ENCODE peak calls at places on chromosome 1, in ten cellular contexts. One of them, this sample, is unnamed.

GRCh38 chr1:91546876-91547275 is 46.2 kb downstream of the CDC7 start:
- DNase-seq in fibroblast of the aortic adventitia: no peak
- DNase-seq in GM23338: peak; percentile 51
- DNase-seq in kidney epithelial cell: no peak
- DNase-seq in dorsolateral prefrontal cortex: no peak
- DNase-seq in endodermal cell: no peak
- DNase-seq in mucosa of descending colon: no peak
- DNase-seq in A549: peak; percentile 39
- DNase-seq in coronary artery: no peak
- DNase-seq in retinal pigment epithelial cell: no peak
- DNase-seq in this sample: no peak

GRCh38 chr1:39214998-39215873 is 10.7 kb downstream of the MACF1 start:
- DNase-seq in fibroblast of the aortic adventitia: no peak
- DNase-seq in kidney epithelial cell: no peak
- DNase-seq in coronary artery: no peak
- DNase-seq in A549: no peak
- DNase-seq in endodermal cell: peak; percentile 52
- DNase-seq in mucosa of descending colon: peak; percentile 38
- DNase-seq in retinal pigment epithelial cell: no peak
- DNase-seq in dorsolateral prefrontal cortex: no peak
- DNase-seq in GM23338: no peak
- DNase-seq in this sample: no peak

GRCh38 chr1:109776911-109777310 is 13.2 kb upstream of the EPS8L3 start:
- DNase-seq in coronary artery: peak; percentile 88
- DNase-seq in retinal pigment epithelial cell: no peak
- DNase-seq in fibroblast of the aortic adventitia: peak; percentile 87
- DNase-seq in endodermal cell: peak; percentile 94
- DNase-seq in dorsolateral prefrontal cortex: peak; percentile 87
- DNase-seq in GM23338: peak; percentile 90
- DNase-seq in A549: peak; percentile 83
- DNase-seq in kidney epithelial cell: no peak
- DNase-seq in mucosa of descending colon: peak; percentile 80
- DNase-seq in this sample: peak; percentile 86

GRCh38 chr1:234768569-234769283 is 158.7 kb upstream of the IRF2BP2 start:
- DNase-seq in coronary artery: no peak
- DNase-seq in kidney epithelial cell: no peak
- DNase-seq in endodermal cell: no peak
- DNase-seq in mucosa of descending colon: peak; percentile 68
- DNase-seq in retinal pigment epithelial cell: no peak
- DNase-seq in GM23338: no peak
- DNase-seq in A549: no peak
- DNase-seq in dorsolateral prefrontal cortex: no peak
- DNase-seq in fibroblast of the aortic adventitia: no peak
- DNase-seq in this sample: no peak

GRCh38 chr1:153968000-153968363 is 280 bp downstream of the CREB3L4 start:
- DNase-seq in coronary artery: no peak
- DNase-seq in dorsolateral prefrontal cortex: no peak
- DNase-seq in endodermal cell: peak; percentile 80
- DNase-seq in fibroblast of the aortic adventitia: no peak
- DNase-seq in A549: no peak
- DNase-seq in mucosa of descending colon: peak; percentile 82
- DNase-seq in retinal pigment epithelial cell: no peak
- DNase-seq in GM23338: peak; percentile 79
- DNase-seq in kidney epithelial cell: no peak
- DNase-seq in this sample: no peak

GRCh38 chr1:157429841-157430240 is 122.5 kb downstream of the FCRL5 start:
- DNase-seq in fibroblast of the aortic adventitia: peak; percentile 78
- DNase-seq in A549: no peak
- DNase-seq in GM23338: no peak
- DNase-seq in coronary artery: no peak
- DNase-seq in dorsolateral prefrontal cortex: no peak
- DNase-seq in mucosa of descending colon: no peak
- DNase-seq in endodermal cell: no peak
- DNase-seq in retinal pigment epithelial cell: no peak
- DNase-seq in kidney epithelial cell: no peak
- DNase-seq in this sample: peak; percentile 47

GRCh38 chr1:194813109-194813508 is 1626.7 kb upstream of the B3GALT2 start:
- DNase-seq in endodermal cell: no peak
- DNase-seq in GM23338: no peak
- DNase-seq in retinal pigment epithelial cell: no peak
- DNase-seq in A549: no peak
- DNase-seq in fibroblast of the aortic adventitia: no peak
- DNase-seq in kidney epithelial cell: no peak
- DNase-seq in dorsolateral prefrontal cortex: no peak
- DNase-seq in mucosa of descending colon: no peak
- DNase-seq in coronary artery: no peak
- DNase-seq in this sample: no peak

GRCh38 chr1:161220002-161220401 is 3.4 kb downstream of the APOA2 start:
- DNase-seq in GM23338: no peak
- DNase-seq in dorsolateral prefrontal cortex: no peak
- DNase-seq in kidney epithelial cell: no peak
- DNase-seq in A549: no peak
- DNase-seq in endodermal cell: no peak
- DNase-seq in retinal pigment epithelial cell: no peak
- DNase-seq in coronary artery: no peak
- DNase-seq in fibroblast of the aortic adventitia: no peak
- DNase-seq in mucosa of descending colon: no peak
- DNase-seq in this sample: no peak

GRCh38 chr1:50335914-50336313 is 87.3 kb downstream of the DMRTA2 start:
- DNase-seq in dorsolateral prefrontal cortex: no peak
- DNase-seq in kidney epithelial cell: no peak
- DNase-seq in GM23338: no peak
- DNase-seq in endodermal cell: no peak
- DNase-seq in retinal pigment epithelial cell: no peak
- DNase-seq in mucosa of descending colon: no peak
- DNase-seq in A549: no peak
- DNase-seq in fibroblast of the aortic adventitia: no peak
- DNase-seq in coronary artery: no peak
- DNase-seq in this sample: no peak

GRCh38 chr1:30757196-30757949 is at the start of gene LAPTM5:
- DNase-seq in kidney epithelial cell: no peak
- DNase-seq in mucosa of descending colon: peak; percentile 59
- DNase-seq in fibroblast of the aortic adventitia: peak; percentile 51
- DNase-seq in endodermal cell: no peak
- DNase-seq in A549: no peak
- DNase-seq in GM23338: no peak
- DNase-seq in dorsolateral prefrontal cortex: no peak
- DNase-seq in retinal pigment epithelial cell: no peak
- DNase-seq in coronary artery: no peak
- DNase-seq in this sample: peak; percentile 51

GRCh38 chr1:109762821-109763645 is 690 bp downstream of the EPS8L3 start:
- DNase-seq in coronary artery: peak; percentile 69
- DNase-seq in retinal pigment epithelial cell: peak; percentile 38
- DNase-seq in GM23338: no peak
- DNase-seq in endodermal cell: no peak
- DNase-seq in fibroblast of the aortic adventitia: peak; percentile 68
- DNase-seq in mucosa of descending colon: peak; percentile 68
- DNase-seq in dorsolateral prefrontal cortex: peak; percentile 5
- DNase-seq in kidney epithelial cell: no peak
- DNase-seq in A549: no peak
- DNase-seq in this sample: peak; percentile 89

GRCh38 chr1:53459321-53460175 is at the start of gene DMRTB1:
- DNase-seq in GM23338: peak; percentile 36
- DNase-seq in retinal pigment epithelial cell: no peak
- DNase-seq in A549: no peak
- DNase-seq in coronary artery: peak; percentile 61
- DNase-seq in endodermal cell: peak; percentile 47
- DNase-seq in kidney epithelial cell: no peak
- DNase-seq in mucosa of descending colon: no peak
- DNase-seq in fibroblast of the aortic adventitia: no peak
- DNase-seq in dorsolateral prefrontal cortex: no peak
- DNase-seq in this sample: no peak

GRCh38 chr1:110164951-110165350 is 14.7 kb downstream of the SLC6A17 start:
- DNase-seq in fibroblast of the aortic adventitia: no peak
- DNase-seq in mucosa of descending colon: no peak
- DNase-seq in dorsolateral prefrontal cortex: no peak
- DNase-seq in kidney epithelial cell: no peak
- DNase-seq in GM23338: no peak
- DNase-seq in A549: no peak
- DNase-seq in coronary artery: no peak
- DNase-seq in retinal pigment epithelial cell: no peak
- DNase-seq in endodermal cell: no peak
- DNase-seq in this sample: no peak

GRCh38 chr1:18413906-18414305 is 66.8 kb upstream of the KLHDC7A start:
- DNase-seq in endodermal cell: peak; percentile 61
- DNase-seq in fibroblast of the aortic adventitia: no peak
- DNase-seq in A549: no peak
- DNase-seq in coronary artery: no peak
- DNase-seq in mucosa of descending colon: peak; percentile 77
- DNase-seq in retinal pigment epithelial cell: no peak
- DNase-seq in GM23338: no peak
- DNase-seq in dorsolateral prefrontal cortex: no peak
- DNase-seq in kidney epithelial cell: no peak
- DNase-seq in this sample: no peak

GRCh38 chr1:54001620-54002019 is 16.4 kb downstream of the LDLRAD1 start:
- DNase-seq in endodermal cell: peak; percentile 33
- DNase-seq in fibroblast of the aortic adventitia: no peak
- DNase-seq in mucosa of descending colon: no peak
- DNase-seq in retinal pigment epithelial cell: no peak
- DNase-seq in coronary artery: no peak
- DNase-seq in GM23338: no peak
- DNase-seq in kidney epithelial cell: no peak
- DNase-seq in dorsolateral prefrontal cortex: no peak
- DNase-seq in A549: no peak
- DNase-seq in this sample: no peak

GRCh38 chr1:29310616-29311180 is 74.4 kb downstream of the PTPRU start:
- DNase-seq in A549: no peak
- DNase-seq in mucosa of descending colon: no peak
- DNase-seq in kidney epithelial cell: no peak
- DNase-seq in retinal pigment epithelial cell: no peak
- DNase-seq in fibroblast of the aortic adventitia: no peak
- DNase-seq in endodermal cell: no peak
- DNase-seq in dorsolateral prefrontal cortex: no peak
- DNase-seq in coronary artery: no peak
- DNase-seq in GM23338: no peak
- DNase-seq in this sample: no peak

GRCh38 chr1:243582321-243582720 is 267.7 kb downstream of the AKT3 start:
- DNase-seq in coronary artery: no peak
- DNase-seq in fibroblast of the aortic adventitia: peak; percentile 70
- DNase-seq in GM23338: no peak
- DNase-seq in retinal pigment epithelial cell: no peak
- DNase-seq in kidney epithelial cell: no peak
- DNase-seq in mucosa of descending colon: no peak
- DNase-seq in endodermal cell: no peak
- DNase-seq in dorsolateral prefrontal cortex: no peak
- DNase-seq in A549: peak; percentile 43
- DNase-seq in this sample: peak; percentile 85

GRCh38 chr1:43241352-43241953 is 28.3 kb upstream of the TMEM125 start:
- DNase-seq in fibroblast of the aortic adventitia: peak; percentile 37
- DNase-seq in retinal pigment epithelial cell: peak; percentile 60
- DNase-seq in coronary artery: no peak
- DNase-seq in mucosa of descending colon: no peak
- DNase-seq in kidney epithelial cell: peak; percentile 57
- DNase-seq in dorsolateral prefrontal cortex: no peak
- DNase-seq in GM23338: no peak
- DNase-seq in A549: no peak
- DNase-seq in endodermal cell: no peak
- DNase-seq in this sample: peak; percentile 37

GRCh38 chr1:228778946-228779345 is 43.7 kb downstream of the RHOU start:
- DNase-seq in GM23338: no peak
- DNase-seq in mucosa of descending colon: no peak
- DNase-seq in dorsolateral prefrontal cortex: no peak
- DNase-seq in retinal pigment epithelial cell: no peak
- DNase-seq in fibroblast of the aortic adventitia: no peak
- DNase-seq in kidney epithelial cell: no peak
- DNase-seq in A549: no peak
- DNase-seq in endodermal cell: no peak
- DNase-seq in coronary artery: no peak
- DNase-seq in this sample: no peak

GRCh38 chr1:10612446-10613160 is 137.9 kb downstream of the PEX14 start:
- DNase-seq in dorsolateral prefrontal cortex: no peak
- DNase-seq in retinal pigment epithelial cell: no peak
- DNase-seq in coronary artery: peak; percentile 49
- DNase-seq in mucosa of descending colon: no peak
- DNase-seq in A549: no peak
- DNase-seq in fibroblast of the aortic adventitia: no peak
- DNase-seq in endodermal cell: peak; percentile 38
- DNase-seq in kidney epithelial cell: no peak
- DNase-seq in GM23338: no peak
- DNase-seq in this sample: no peak

GRCh38 chr1:178093958-178094751 is at the start of gene RASAL2:
- DNase-seq in GM23338: peak; percentile 90
- DNase-seq in mucosa of descending colon: peak; percentile 66
- DNase-seq in kidney epithelial cell: no peak
- DNase-seq in retinal pigment epithelial cell: peak; percentile 15
- DNase-seq in dorsolateral prefrontal cortex: peak; percentile 42
- DNase-seq in endodermal cell: peak; percentile 92
- DNase-seq in coronary artery: peak; percentile 81
- DNase-seq in fibroblast of the aortic adventitia: peak; percentile 43
- DNase-seq in A549: peak; percentile 76
- DNase-seq in this sample: peak; percentile 67

GRCh38 chr1:163701783-163702182 is 380.0 kb downstream of the NUF2 start:
- DNase-seq in endodermal cell: no peak
- DNase-seq in mucosa of descending colon: no peak
- DNase-seq in dorsolateral prefrontal cortex: no peak
- DNase-seq in kidney epithelial cell: no peak
- DNase-seq in fibroblast of the aortic adventitia: no peak
- DNase-seq in GM23338: no peak
- DNase-seq in retinal pigment epithelial cell: no peak
- DNase-seq in A549: no peak
- DNase-seq in coronary artery: no peak
- DNase-seq in this sample: no peak
- TF ChIP-seq CTCF in endodermal cell: no peak
- TF ChIP-seq CTCF in mucosa of descending colon: no peak
- TF ChIP-seq CTCF in dorsolateral prefrontal cortex: no peak
- TF ChIP-seq CTCF in kidney epithelial cell: no peak
- TF ChIP-seq CTCF in fibroblast of the aortic adventitia: no peak
- TF ChIP-seq CTCF in GM23338: peak; percentile 35
- TF ChIP-seq CTCF in retinal pigment epithelial cell: no peak
- TF ChIP-seq CTCF in A549: no peak
- TF ChIP-seq CTCF in coronary artery: no peak
- TF ChIP-seq CTCF in this sample: no peak

GRCh38 chr1:113394043-113394862 is 3.9 kb downstream of the MAGI3 start:
- DNase-seq in GM23338: no peak
- DNase-seq in A549: no peak
- DNase-seq in coronary artery: no peak
- DNase-seq in fibroblast of the aortic adventitia: no peak
- DNase-seq in dorsolateral prefrontal cortex: no peak
- DNase-seq in retinal pigment epithelial cell: no peak
- DNase-seq in mucosa of descending colon: no peak
- DNase-seq in endodermal cell: no peak
- DNase-seq in kidney epithelial cell: no peak
- DNase-seq in this sample: no peak
- H3K4me3 ChIP-seq in GM23338: no peak overlapping the region
- H3K4me3 ChIP-seq in A549: no peak overlapping the region
- H3K4me3 ChIP-seq in coronary artery: no peak overlapping the region
- H3K4me3 ChIP-seq in fibroblast of the aortic adventitia: no peak overlapping the region
- H3K4me3 ChIP-seq in dorsolateral prefrontal cortex: peak overlapping the region; percentile 95
- H3K4me3 ChIP-seq in retinal pigment epithelial cell: no peak overlapping the region
- H3K4me3 ChIP-seq in mucosa of descending colon: no peak overlapping the region
- H3K4me3 ChIP-seq in endodermal cell: peak overlapping the region; percentile 90
- H3K4me3 ChIP-seq in kidney epithelial cell: no peak overlapping the region
- H3K4me3 ChIP-seq in this sample: no peak overlapping the region

GRCh38 chr1:238606896-238607295 is 716.2 kb upstream of the ZP4 start:
- DNase-seq in dorsolateral prefrontal cortex: no peak
- DNase-seq in GM23338: no peak
- DNase-seq in A549: peak; percentile 6
- DNase-seq in endodermal cell: no peak
- DNase-seq in kidney epithelial cell: peak; percentile 38
- DNase-seq in retinal pigment epithelial cell: peak; percentile 58
- DNase-seq in mucosa of descending colon: no peak
- DNase-seq in coronary artery: no peak
- DNase-seq in fibroblast of the aortic adventitia: peak; percentile 38
- DNase-seq in this sample: peak; percentile 83
- TF ChIP-seq CTCF in dorsolateral prefrontal cortex: no peak
- TF ChIP-seq CTCF in GM23338: no peak
- TF ChIP-seq CTCF in A549: no peak
- TF ChIP-seq CTCF in endodermal cell: no peak
- TF ChIP-seq CTCF in kidney epithelial cell: no peak
- TF ChIP-seq CTCF in retinal pigment epithelial cell: no peak
- TF ChIP-seq CTCF in mucosa of descending colon: no peak
- TF ChIP-seq CTCF in coronary artery: no peak
- TF ChIP-seq CTCF in fibroblast of the aortic adventitia: no peak
- TF ChIP-seq CTCF in this sample: no peak

GRCh38 chr1:56185493-56185892 is 393.9 kb downstream of the PLPP3 start:
- DNase-seq in coronary artery: no peak
- DNase-seq in retinal pigment epithelial cell: no peak
- DNase-seq in GM23338: no peak
- DNase-seq in A549: no peak
- DNase-seq in endodermal cell: no peak
- DNase-seq in dorsolateral prefrontal cortex: no peak
- DNase-seq in fibroblast of the aortic adventitia: no peak
- DNase-seq in mucosa of descending colon: no peak
- DNase-seq in kidney epithelial cell: no peak
- DNase-seq in this sample: no peak
- H3K4me3 ChIP-seq in coronary artery: no peak overlapping the region
- H3K4me3 ChIP-seq in retinal pigment epithelial cell: no peak overlapping the region
- H3K4me3 ChIP-seq in GM23338: no peak overlapping the region
- H3K4me3 ChIP-seq in A549: no peak overlapping the region
- H3K4me3 ChIP-seq in endodermal cell: no peak overlapping the region
- H3K4me3 ChIP-seq in dorsolateral prefrontal cortex: no peak overlapping the region
- H3K4me3 ChIP-seq in fibroblast of the aortic adventitia: no peak overlapping the region
- H3K4me3 ChIP-seq in mucosa of descending colon: no peak overlapping the region
- H3K4me3 ChIP-seq in kidney epithelial cell: no peak overlapping the region
- H3K4me3 ChIP-seq in this sample: no peak overlapping the region

This sample was measured in cardiac fibroblast.